ENCODE peak calls at places on chromosomes 2 and 18, in eight cellular contexts. B is transverse colon; N is globus pallidus; M is activated CD8-positive, alpha-beta memory T cell treated with anti-CD3 and anti-CD28 coated beads for 24 hours; A is choroid plexus epithelial cell; S is HT1080; U is amygdala; R is fibroblast of lung. I is an unnamed sample.

GRCh38 chr2:163373481-163373880 is 362.3 kb downstream of the FIGN start:
- DNase-seq in B (no peak), N (no peak), M (no peak), A (no peak), S (no peak), U (no peak), R (no peak), I (no peak)

GRCh38 chr2:172181840-172182239 is 79.1 kb upstream of the DLX2 start:
- DNase-seq in B (peak), N (no peak), M (no peak), A (peak), S (no peak), U (no peak), R (peak), I (no peak)

GRCh38 chr18:23943104-23943503 is 71.5 kb upstream of the TTC39C start:
- DNase-seq in B (no peak), N (no peak), M (no peak), A (no peak), S (no peak), U (no peak), R (no peak), I (no peak)

GRCh38 chr18:48293954-48294893 is 115.0 kb downstream of the ZBTB7C start:
- DNase-seq in B (no peak), N (no peak), M (peak), A (no peak), S (no peak), U (no peak), R (peak), I (no peak)

GRCh38 chr18:79878741-79879358 is 72.6 kb downstream of the SLC66A2 start:
- DNase-seq in B (no peak), N (no peak), M (peak), A (no peak), S (no peak), U (no peak), R (no peak), I (no peak)

GRCh38 chr2:83584674-83585073 is 874.4 kb downstream of the SUCLG1 start:
- DNase-seq in B (no peak), N (no peak), M (no peak), A (peak), S (no peak), U (no peak), R (peak), I (no peak)

GRCh38 chr2:177604291-177605065 is 211.9 kb downstream of the AGPS start:
- DNase-seq in B (no peak), N (peak), M (no peak), A (peak), S (peak), U (no peak), R (peak), I (no peak)

GRCh38 chr2:148914463-148914862 is 39.4 kb downstream of the KIF5C start:
- DNase-seq in B (no peak), N (peak), M (no peak), A (no peak), S (no peak), U (peak), R (no peak), I (peak)

GRCh38 chr2:8445580-8445979 is 236.3 kb upstream of the ID2 start:
- DNase-seq in B (no peak), N (no peak), M (peak), A (no peak), S (no peak), U (no peak), R (no peak), I (no peak)